ENCODE peak calls at places on chromosomes 5 and 9, in four cellular contexts. V is EL, J is Peyer's patch, C is ovary. E is an unnamed sample.

GRCh38 chr5:111551569-111552275 is 39.4 kb upstream of the STARD4 start:
- DNase-seq in V (no peak), J (no peak), C (no peak), E (no peak)

GRCh38 chr5:72720205-72720604 is 96.3 kb upstream of the TNPO1 start:
- DNase-seq in V (no peak), J (no peak), C (no peak), E (no peak)

GRCh38 chr9:121388140-121388925 is 18.3 kb upstream of the STOM start:
- DNase-seq in V (no peak), J (no peak), C (no peak), E (no peak)

GRCh38 chr9:92180669-92181181 is 65.5 kb upstream of the SPTLC1 start:
- DNase-seq in V (peak; percentile 88), J (no peak), C (no peak), E (no peak)

GRCh38 chr9:8270235-8270634 is 470.7 kb upstream of the DMAC1 start:
- DNase-seq in V (no peak), J (no peak), C (no peak), E (no peak)

GRCh38 chr5:159051431-159052281 is 48.1 kb downstream of the EBF1 start:
- DNase-seq in V (peak; percentile 45), J (no peak), C (peak; percentile 51), E (no peak)

GRCh38 chr5:94086194-94086593 is 344.8 kb upstream of the POU5F2 start:
- DNase-seq in V (no peak), J (no peak), C (no peak), E (no peak)

GRCh38 chr5:97162045-97162444 is 19.6 kb upstream of the LIX1 start:
- DNase-seq in V (peak; percentile 75), J (no peak), C (peak; percentile 35), E (peak; percentile 63)

GRCh38 chr5:178462846-178463245 is 127.3 kb downstream of the COL23A1 start:
- DNase-seq in V (no peak), J (no peak), C (no peak), E (no peak)

GRCh38 chr5:103119067-103119764 is 722 bp downstream of the GIN1 start:
- DNase-seq in V (no peak), J (no peak), C (no peak), E (no peak)

GRCh38 chr9:96217756-96218693 is 84.0 kb downstream of the HSD17B3 start:
- DNase-seq in V (peak; percentile 55), J (peak; percentile 88), C (peak; percentile 88), E (peak; percentile 49)

GRCh38 chr9:128882677-128883590 is 1.0 kb downstream of the LRRC8A start:
- DNase-seq in V (peak; percentile 41), J (peak; percentile 61), C (peak; percentile 46), E (no peak)

GRCh38 chr5:176425138-176425537 is 8.8 kb upstream of the CLTB start:
- DNase-seq in V (no peak), J (no peak), C (no peak), E (no peak)

GRCh38 chr5:137332296-137332695 is 166.8 kb downstream of the SPOCK1 start:
- DNase-seq in V (no peak), J (no peak), C (no peak), E (no peak)

GRCh38 chr5:32369542-32370155 is 56.9 kb upstream of the MTMR12 start:
- DNase-seq in V (no peak), J (no peak), C (no peak), E (no peak)

GRCh38 chr5:28254846-28255245 is 1216.5 kb upstream of the CDH9 start:
- DNase-seq in V (no peak), J (no peak), C (no peak), E (no peak)

GRCh38 chr9:136438548-136438908 is 1.1 kb downstream of the INPP5E start:
- DNase-seq in V (no peak), J (no peak), C (no peak), E (no peak)

GRCh38 chr5:170070556-170071412 is 34.9 kb upstream of the FOXI1 start:
- DNase-seq in V (peak; percentile 41), J (no peak), C (no peak), E (no peak)

GRCh38 chr5:147576646-147577535 is 67.0 kb upstream of the DPYSL3 start:
- DNase-seq in V (peak; percentile 47), J (peak; percentile 65), C (peak; percentile 81), E (no peak)

GRCh38 chr9:134166374-134166773 is 2.0 kb upstream of the RNU6ATAC start:
- DNase-seq in V (no peak), J (no peak), C (peak; percentile 49), E (no peak)

GRCh38 chr5:143245929-143246561 is 157.4 kb downstream of the NR3C1 start:
- DNase-seq in V (peak; percentile 98), J (no peak), C (no peak), E (peak; percentile 80)

GRCh38 chr9:967436-967835 is 9.0 kb upstream of the DMRT3 start:
- DNase-seq in V (no peak), J (no peak), C (no peak), E (no peak)

GRCh38 chr5:174058433-174059122 is 13.1 kb downstream of the NSG2 start:
- DNase-seq in V (no peak), J (no peak), C (no peak), E (no peak)

GRCh38 chr9:3954950-3955670 is 344.8 kb downstream of the GLIS3 start:
- DNase-seq in V (peak; percentile 56), J (no peak), C (no peak), E (no peak)

GRCh38 chr9:81116340-81117207 is 572.8 kb downstream of the TLE1 start:
- DNase-seq in V (no peak), J (no peak), C (no peak), E (no peak)

GRCh38 chr9:89690334-89690912 is 85.6 kb downstream of the GADD45G start:
- DNase-seq in V (no peak), J (no peak), C (no peak), E (no peak)

GRCh38 chr5:93583525-93583798 is 440 bp downstream of the NR2F1 start:
- DNase-seq in V (peak; percentile 19), J (no peak), C (no peak), E (no peak)

GRCh38 chr9:36037580-36038169 is 962 bp downstream of the RECK start:
- DNase-seq in V (peak; percentile 57), J (no peak), C (no peak), E (no peak)

GRCh38 chr9:133428579-133429215 is 6.5 kb downstream of the ADAMTS13 start:
- DNase-seq in V (no peak), J (no peak), C (no peak), E (peak; percentile 32)

GRCh38 chr5:2003206-2003605 is 120.5 kb upstream of the IRX4 start:
- DNase-seq in V (no peak), J (no peak), C (no peak), E (no peak)

GRCh38 chr5:31226651-31227050 is 33.2 kb downstream of the CDH6 start:
- DNase-seq in V (no peak), J (no peak), C (no peak), E (no peak)

GRCh38 chr9:19642256-19642655 is 146.6 kb downstream of the SLC24A2 start:
- DNase-seq in V (no peak), J (no peak), C (no peak), E (no peak)

GRCh38 chr5:140038373-140038957 is 4.6 kb downstream of the NRG2 start:
- DNase-seq in V (peak; percentile 21), J (no peak), C (no peak), E (peak; percentile 52)

GRCh38 chr5:16593630-16594029 is 23.2 kb downstream of the RETREG1 start:
- DNase-seq in V (no peak), J (no peak), C (no peak), E (no peak)

GRCh38 chr5:151925396-151925750 is 722 bp upstream of the GLRA1 start:
- DNase-seq in V (no peak), J (no peak), C (no peak), E (no peak)

GRCh38 chr5:127097288-127097687 is 24.0 kb upstream of the C5orf63 start:
- DNase-seq in V (peak; percentile 72), J (no peak), C (no peak), E (peak; percentile 55)

GRCh38 chr9:114124666-114125580 is 25.8 kb upstream of the KIF12 start:
- DNase-seq in V (no peak), J (no peak), C (no peak), E (no peak)

GRCh38 chr5:153960269-153961215 is 78.2 kb downstream of the FAM114A2 start:
- DNase-seq in V (peak; percentile 53), J (no peak), C (no peak), E (no peak)